ENCODE peak calls at places on chromosomes 3 and 15, in seven cellular contexts. D is tibial nerve; N is activated T-cell treated with anti-CD3 and anti-CD28 coated beads for 1 hour; O is activated gamma-delta T cell; M is RPMI7951; J is activated T-helper 1 cell treated with anti-CD3 and anti-CD28 coated beads, Interleukin-2, amount 50 U/mL, for 16 hours; G is left lung. C is an unnamed sample.

GRCh38 chr15:47411733-47412530 is 305.4 kb upstream of the SEMA6D start:
- DNase-seq in D (no peak), N (no peak), O (no peak), M (no peak), J (no peak), G (no peak), C (no peak)

GRCh38 chr15:43793647-43794046 is 1.5 kb downstream of the SERF2 start:
- DNase-seq in D (no peak), N (no peak), O (no peak), M (no peak), J (no peak), G (no peak), C (no peak)

GRCh38 chr15:101112336-101113113 is 139.3 kb downstream of the CHSY1 start:
- DNase-seq in D (no peak), N (no peak), O (no peak), M (no peak), J (no peak), G (no peak), C (no peak)

GRCh38 chr3:45125550-45126026 is 20.6 kb downstream of the CDCP1 start:
- DNase-seq in D (no peak), N (no peak), O (no peak), M (no peak), J (no peak), G (no peak), C (no peak)

GRCh38 chr15:34436956-34437442 is 609 bp downstream of the GOLGA8A start:
- DNase-seq in D (no peak), N (peak), O (peak), M (peak), J (peak), G (peak), C (no peak)

GRCh38 chr3:51544011-51544775 is 5.7 kb downstream of the RAD54L2 start:
- DNase-seq in D (no peak), N (no peak), O (no peak), M (no peak), J (no peak), G (no peak), C (no peak)

GRCh38 chr3:60917136-60917535 is 334.1 kb downstream of the FHIT start:
- DNase-seq in D (no peak), N (no peak), O (no peak), M (no peak), J (no peak), G (no peak), C (no peak)

GRCh38 chr3:196726788-196727675 is 12.6 kb upstream of the PAK2 start:
- DNase-seq in D (no peak), N (no peak), O (no peak), M (peak), J (no peak), G (no peak), C (no peak)

GRCh38 chr15:92925409-92925808 is 25.3 kb downstream of the CHD2 start:
- DNase-seq in D (no peak), N (no peak), O (no peak), M (no peak), J (no peak), G (no peak), C (no peak)

GRCh38 chr3:17602126-17602525 is 140.3 kb downstream of the TBC1D5 start:
- DNase-seq in D (no peak), N (no peak), O (no peak), M (no peak), J (no peak), G (no peak), C (no peak)

GRCh38 chr3:132444333-132444732 is 27.0 kb downstream of the DNAJC13 start:
- DNase-seq in D (no peak), N (no peak), O (no peak), M (no peak), J (no peak), G (no peak), C (no peak)